ENCODE peak calls at places on chromosomes 4 and X, in four cellular contexts. M is hypothalamus, A is EH, J is cardiac septum. Q is an unnamed sample.
A peak's percentile ranks its signal among the peaks of the same experiment; 100 is the strongest.

GRCh38 chrX:132023117-132023895 is at the start of gene STK26:
- DNase-seq in M (peak; percentile 2), A (peak; percentile 6), J (peak; percentile 89), Q (peak; percentile 77)

GRCh38 chr4:15232725-15233597 is 194.9 kb upstream of the C1QTNF7 start:
- DNase-seq in A (peak; percentile 82), J (no peak), M (no peak), Q (peak; percentile 16)

GRCh38 chrX:13165747-13166146 is 121.3 kb upstream of the FAM9C start:
- DNase-seq in J (no peak), M (no peak), A (no peak), Q (no peak)

GRCh38 chr4:1487761-1488160 is 81.5 kb upstream of the NKX1-1 start:
- DNase-seq in A (no peak), M (no peak), J (no peak), Q (no peak)

GRCh38 chrX:53695901-53696300 is 9.4 kb upstream of the HUWE1 start:
- DNase-seq in M (peak; percentile 3), A (no peak), J (no peak), Q (no peak)

GRCh38 chrX:33831211-33831610 is 300.9 kb downstream of the FAM47A start:
- DNase-seq in M (no peak), A (no peak), J (no peak), Q (no peak)

GRCh38 chr4:114191496-114191895 is 212.0 kb upstream of the ARSJ start:
- DNase-seq in J (no peak), M (no peak), A (no peak), Q (no peak)

GRCh38 chr4:24849662-24850280 is 54.4 kb downstream of the SOD3 start:
- DNase-seq in J (no peak), A (peak; percentile 65), M (no peak), Q (no peak)

GRCh38 chr4:151940290-151940689 is 179.5 kb upstream of the GATB start:
- DNase-seq in M (no peak), A (no peak), J (no peak), Q (no peak)

GRCh38 chr4:37885496-37885895 is 5.4 kb upstream of the TBC1D1 start:
- DNase-seq in A (peak; percentile 26), J (no peak), M (no peak), Q (no peak)

GRCh38 chrX:65688403-65688881 is 21.0 kb downstream of the MSN start:
- DNase-seq in A (peak; percentile 70), J (no peak), M (no peak), Q (no peak)

GRCh38 chrX:5971300-5971699 is 257.4 kb downstream of the NLGN4X start:
- DNase-seq in A (no peak), M (no peak), J (no peak), Q (no peak)

GRCh38 chr4:89681219-89681618 is 155.7 kb downstream of the SNCA start:
- DNase-seq in A (no peak), J (no peak), M (no peak), Q (no peak)

GRCh38 chr4:103011378-103012025 is 8.0 kb downstream of the SLC9B1 start:
- DNase-seq in M (no peak), A (peak; percentile 47), J (no peak), Q (no peak)

GRCh38 chr4:121551881-121552280 is 144.9 kb downstream of the ANXA5 start:
- DNase-seq in J (no peak), M (no peak), A (no peak), Q (no peak)

GRCh38 chr4:117821834-117822233 is 212.5 kb upstream of the NDST3 start:
- DNase-seq in A (no peak), J (no peak), M (no peak), Q (no peak)

GRCh38 chr4:25552580-25553271 is 102.9 kb upstream of the SLC34A2 start:
- DNase-seq in J (no peak), A (no peak), M (peak; percentile 21), Q (no peak)

GRCh38 chrX:72540318-72540717 is 32.3 kb downstream of the HDAC8 start:
- DNase-seq in J (no peak), M (no peak), A (peak; percentile 43), Q (no peak)

GRCh38 chr4:19455850-19456602 is 795.7 kb upstream of the SLIT2 start:
- DNase-seq in J (no peak), A (no peak), M (no peak), Q (no peak)

GRCh38 chrX:150035531-150035930 is 97.2 kb upstream of the EOLA2 start:
- DNase-seq in A (peak; percentile 70), M (no peak), J (no peak), Q (no peak)

GRCh38 chr4:172515266-172515879 is 653.2 kb upstream of the GALNT7 start:
- DNase-seq in J (no peak), M (no peak), A (peak; percentile 16), Q (no peak)

GRCh38 chr4:82975792-82976191 is 34.8 kb downstream of the LIN54 start:
- DNase-seq in M (no peak), A (peak; percentile 84), J (no peak), Q (no peak)

GRCh38 chr4:62328526-62328925 is 1128.4 kb downstream of the ADGRL3 start:
- DNase-seq in J (no peak), A (no peak), M (no peak), Q (no peak)

Q was measured in stimulated activated naive CD8-positive, alpha-beta T cell treated with anti-CD3 and anti-CD28 coated beads, Interleukin-15, Interleukin-2, amounts not matched to agents 100 U/mL and 50 U/mL, for 24 hours.